ENCODE peak calls at places on chromosome 16, in nine cellular contexts. V, F, I, R, L, Y, H, B and G are unnamed samples.

GRCh38 chr16:15754821-15755534 is 101.8 kb downstream of the MYH11 start:
- DNase-seq in F (no peak), L (no peak), B (no peak), Y (no peak), R (no peak), I (no peak), H (no peak), V (no peak), G (no peak)

GRCh38 chr16:56964243-56965148 is 2.7 kb downstream of the CETP start:
- DNase-seq in H (peak; percentile 94), L (peak; percentile 92), V (peak; percentile 94), B (peak; percentile 76), I (peak; percentile 98), Y (peak; percentile 95), R (peak; percentile 87), F (peak; percentile 95), G (peak; percentile 30)

GRCh38 chr16:53495325-53495724 is 7.7 kb downstream of the AKTIP start:
- DNase-seq in F (no peak), V (no peak), B (no peak), H (no peak), R (no peak), I (peak; percentile 29), Y (no peak), L (no peak), G (no peak)

GRCh38 chr16:4679854-4680636 is 13.3 kb upstream of the NUDT16L1 start:
- DNase-seq in I (no peak), F (no peak), V (no peak), H (no peak), B (peak; percentile 54), L (peak; percentile 91), R (peak; percentile 76), Y (no peak), G (no peak)

GRCh38 chr16:61194573-61194972 is 841.7 kb downstream of the CDH8 start:
- DNase-seq in F (no peak), B (no peak), R (no peak), Y (no peak), I (no peak), H (no peak), V (no peak), L (no peak), G (no peak)

GRCh38 chr16:55700067-55700466 is 44.3 kb downstream of the SLC6A2 start:
- DNase-seq in F (no peak), R (no peak), L (no peak), B (no peak), I (no peak), Y (no peak), H (no peak), V (no peak), G (no peak)

GRCh38 chr16:49799172-49799571 is 56.7 kb downstream of the ZNF423 start:
- DNase-seq in L (no peak), H (no peak), Y (no peak), B (no peak), V (peak; percentile 53), R (no peak), I (peak; percentile 39), F (no peak), G (no peak)

GRCh38 chr16:81365731-81366130 is 51.0 kb downstream of the GAN start:
- DNase-seq in B (no peak), I (no peak), R (no peak), L (no peak), V (no peak), H (no peak), Y (no peak), F (no peak), G (no peak)

GRCh38 chr16:4488486-4488967 is 12.3 kb downstream of the HMOX2 start:
- DNase-seq in B (no peak), F (no peak), V (no peak), R (no peak), L (peak; percentile 5), I (no peak), Y (no peak), H (no peak), G (no peak)

GRCh38 chr16:72480926-72481325 is 309.0 kb upstream of the PMFBP1 start:
- DNase-seq in H (no peak), V (no peak), F (no peak), Y (no peak), I (no peak), B (no peak), R (no peak), L (peak; percentile 21), G (no peak)

DNA sequence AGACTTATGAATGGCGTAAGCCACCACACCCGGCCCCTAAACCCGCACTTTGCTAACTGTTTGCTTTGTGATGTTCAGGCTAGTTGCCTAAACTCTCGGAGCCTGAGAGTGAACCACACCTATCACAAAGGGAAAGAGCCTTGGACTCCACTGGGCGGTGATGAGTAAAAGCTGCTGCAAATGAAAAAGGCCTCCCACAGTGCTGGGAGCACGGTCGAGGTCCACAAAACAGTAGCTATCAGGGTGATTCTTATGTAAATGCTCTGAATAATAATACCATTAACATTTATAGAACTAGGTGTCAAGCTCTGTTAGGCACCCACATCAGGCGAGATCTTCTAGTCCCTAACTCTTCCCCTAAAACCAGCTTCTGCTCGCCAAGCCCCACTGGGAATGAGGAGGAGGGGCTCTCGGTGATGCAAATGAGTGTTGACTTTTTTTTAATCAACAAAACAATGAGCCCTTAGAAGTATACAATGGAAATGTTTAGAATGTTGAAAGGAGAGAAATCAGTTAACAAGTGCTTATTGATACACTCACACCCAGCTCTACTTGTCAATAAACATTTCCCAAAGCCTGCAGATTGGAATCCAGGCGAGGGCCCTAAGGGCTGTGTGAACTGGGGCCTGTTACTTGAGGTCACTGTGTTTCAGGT is 19.8 kb downstream of the FBRS start:
- DNase-seq in L (no peak), F (no peak), R (no peak), B (no peak), I (peak; percentile 72), Y (no peak), H (no peak), V (no peak), G (no peak)
- TF ChIP-seq CTCF in L (no peak), F (no peak), R (no peak), B (no peak), I (no peak), Y (no peak), H (no peak), V (no peak), G (no peak)

DNA sequence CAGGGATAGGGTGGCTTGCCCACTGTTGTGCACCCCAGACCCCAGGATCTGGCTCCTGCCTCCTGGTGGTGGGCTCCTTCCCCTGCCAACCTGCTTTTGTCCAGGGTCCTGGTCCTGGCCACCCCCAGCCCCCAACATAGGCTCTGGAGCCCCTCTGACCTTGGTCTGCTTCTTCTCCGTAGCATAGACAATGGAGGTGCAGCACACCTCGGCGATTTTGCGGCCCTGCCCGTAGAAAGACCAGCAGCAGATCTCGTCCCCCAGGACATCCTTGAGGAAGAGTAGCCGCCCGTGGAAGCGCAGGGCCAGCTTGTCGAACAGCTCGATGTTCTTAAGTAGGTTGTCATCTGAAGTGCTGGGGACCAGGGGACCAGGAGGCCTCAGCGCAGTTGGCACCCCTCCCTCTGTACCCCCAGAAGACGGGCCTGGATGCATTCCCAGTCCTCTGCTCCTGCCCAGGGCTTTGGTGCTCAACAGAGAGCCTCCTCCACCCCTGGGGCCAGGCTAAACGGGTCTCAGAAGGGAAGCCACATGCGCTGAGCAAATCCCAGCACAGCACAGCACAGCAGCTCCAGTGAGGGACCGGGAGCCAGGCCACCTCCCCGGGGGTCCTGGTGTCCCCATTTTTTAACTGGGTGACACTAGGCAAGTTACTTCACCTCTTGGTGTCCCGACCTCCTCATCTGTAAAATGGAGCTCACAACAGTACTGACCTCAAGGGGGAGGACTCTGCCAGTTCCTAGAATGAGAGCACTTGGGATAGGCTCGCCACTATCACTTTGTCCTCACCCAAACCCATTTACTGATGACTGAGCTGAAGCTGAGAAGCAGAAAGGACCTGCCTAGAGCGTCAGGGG is 10.8 kb downstream of the ASPHD1 start:
- DNase-seq in F (no peak), L (no peak), R (no peak), Y (no peak), I (no peak), H (no peak), B (no peak), V (no peak), G (no peak)
- TF ChIP-seq CTCF in F (no peak), L (no peak), R (no peak), Y (no peak), I (no peak), H (no peak), B (no peak), V (no peak), G (no peak)

DNA sequence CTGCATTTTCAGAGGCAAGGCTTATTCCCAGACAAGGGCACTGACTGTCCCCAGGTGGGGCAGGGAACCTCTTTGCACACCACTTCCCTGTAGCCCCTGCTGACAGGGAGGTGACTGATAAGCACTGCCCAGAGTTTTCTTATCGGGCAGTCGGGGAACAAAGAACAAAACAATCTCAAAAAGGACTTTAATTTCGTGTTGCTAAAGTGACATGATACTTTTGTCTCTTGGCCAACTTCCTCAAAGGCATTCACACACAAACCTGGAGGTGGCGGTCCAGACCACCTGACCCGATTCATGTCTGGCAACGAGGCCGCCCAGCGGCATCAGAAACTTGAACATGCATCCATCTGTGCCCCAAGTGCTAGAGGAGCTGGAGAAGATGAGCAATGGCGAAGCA is 28.9 kb downstream of the ZDHHC7 start:
- DNase-seq in V (no peak), L (no peak), B (no peak), F (no peak), Y (no peak), H (no peak), R (peak; percentile 45), I (no peak), G (no peak)
- TF ChIP-seq CTCF in V (no peak), L (no peak), B (no peak), F (no peak), Y (peak; percentile 5), H (no peak), R (peak; percentile 11), I (no peak), G (peak; percentile 42)

DNA sequence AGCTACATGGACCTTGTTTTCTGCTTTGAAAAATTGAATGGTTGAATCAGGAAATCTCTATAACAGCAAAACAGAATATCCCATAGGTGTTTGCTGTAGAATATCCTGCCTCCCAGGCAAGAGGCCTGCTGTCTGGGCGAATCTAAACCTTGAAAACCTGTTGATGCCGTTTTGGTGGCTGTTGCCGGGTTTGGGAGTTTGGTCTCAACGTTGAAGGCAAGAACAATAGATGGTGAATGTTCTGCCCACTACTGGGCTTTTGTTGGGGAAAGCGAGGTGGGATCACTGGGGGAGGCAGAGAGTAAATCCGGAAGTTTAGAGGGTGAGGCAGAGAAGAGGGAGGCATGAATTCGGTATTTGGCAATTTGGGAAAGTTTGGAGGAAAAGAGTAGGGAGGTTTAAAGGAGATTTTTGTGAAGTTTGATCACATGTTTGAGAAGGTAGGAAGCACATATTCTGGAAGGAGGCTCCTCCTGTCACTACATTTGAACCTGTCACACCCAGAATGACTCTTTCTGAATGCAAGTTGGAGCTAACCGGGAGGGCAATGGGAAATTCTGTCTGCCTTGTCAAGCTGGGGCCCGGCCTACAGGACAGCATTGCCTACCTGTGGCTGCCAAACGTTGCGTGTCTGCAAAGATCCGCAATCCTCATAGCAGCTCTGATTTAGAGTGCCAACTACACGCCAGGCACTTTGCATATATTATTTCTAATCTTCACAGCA is 46.5 kb downstream of the GPRC5B start:
- DNase-seq in I (no peak), V (no peak), F (no peak), Y (no peak), H (no peak), R (no peak), B (no peak), L (no peak), G (no peak)
- TF ChIP-seq CTCF in I (no peak), V (no peak), F (no peak), Y (no peak), H (no peak), R (no peak), B (no peak), L (no peak), G (no peak)

GRCh38 chr16:68733570-68733969 is 3.5 kb upstream of the CDH1 start:
- DNase-seq in Y (no peak), F (no peak), R (no peak), I (no peak), H (no peak), B (no peak), L (no peak), V (no peak), G (no peak)
- TF ChIP-seq CTCF in Y (no peak), F (no peak), R (no peak), I (no peak), H (no peak), B (no peak), L (no peak), V (no peak), G (no peak)